ENCODE peak calls at places on chromosomes 13 and 19, in nine cellular contexts. One of them, this sample, is unnamed.

GRCh38 chr13:57725480-57725879 is 93.9 kb downstream of the PCDH17 start:
- DNase-seq in NCI-H1105: no peak
- DNase-seq in Panc1: no peak
- DNase-seq in activated T-helper 2 cell treated with anti-CD3 and anti-CD28 coated beads, Interferon-gamma antibody, Interleukin-2, Interleukin-4, amounts not matched to agents 10 μg/mL and 5 μg/mL and 100 μg/mL, durations not matched to agents 14 hours and 24 hours and 36 hours: no peak
- DNase-seq in HCEC 1CT: no peak
- DNase-seq in activated CD8-positive, alpha-beta memory T cell treated with anti-CD3 and anti-CD28 coated beads for 4 hours: no peak
- DNase-seq in HCT116: no peak
- DNase-seq in heart left ventricle: no peak
- DNase-seq in left lung: no peak
- DNase-seq in this sample: no peak

GRCh38 chr19:38514812-38515633 is 81.5 kb downstream of the RYR1 start:
- DNase-seq in activated CD8-positive, alpha-beta memory T cell treated with anti-CD3 and anti-CD28 coated beads for 4 hours: peak
- DNase-seq in heart left ventricle: peak
- DNase-seq in NCI-H1105: peak
- DNase-seq in left lung: peak
- DNase-seq in HCT116: peak
- DNase-seq in Panc1: peak
- DNase-seq in HCEC 1CT: peak
- DNase-seq in activated T-helper 2 cell treated with anti-CD3 and anti-CD28 coated beads, Interferon-gamma antibody, Interleukin-2, Interleukin-4, amounts not matched to agents 10 μg/mL and 5 μg/mL and 100 μg/mL, durations not matched to agents 14 hours and 24 hours and 36 hours: peak
- DNase-seq in this sample: peak

GRCh38 chr13:41621716-41622508 is 164.6 kb downstream of the RGCC start:
- DNase-seq in HCT116: no peak
- DNase-seq in activated T-helper 2 cell treated with anti-CD3 and anti-CD28 coated beads, Interferon-gamma antibody, Interleukin-2, Interleukin-4, amounts not matched to agents 10 μg/mL and 5 μg/mL and 100 μg/mL, durations not matched to agents 14 hours and 24 hours and 36 hours: no peak
- DNase-seq in activated CD8-positive, alpha-beta memory T cell treated with anti-CD3 and anti-CD28 coated beads for 4 hours: no peak
- DNase-seq in heart left ventricle: no peak
- DNase-seq in NCI-H1105: no peak
- DNase-seq in Panc1: no peak
- DNase-seq in HCEC 1CT: peak
- DNase-seq in left lung: no peak
- DNase-seq in this sample: no peak

GRCh38 chr13:74574964-74575728 is 440.9 kb upstream of the KLF12 start:
- DNase-seq in activated T-helper 2 cell treated with anti-CD3 and anti-CD28 coated beads, Interferon-gamma antibody, Interleukin-2, Interleukin-4, amounts not matched to agents 10 μg/mL and 5 μg/mL and 100 μg/mL, durations not matched to agents 14 hours and 24 hours and 36 hours: no peak
- DNase-seq in NCI-H1105: no peak
- DNase-seq in activated CD8-positive, alpha-beta memory T cell treated with anti-CD3 and anti-CD28 coated beads for 4 hours: no peak
- DNase-seq in HCEC 1CT: no peak
- DNase-seq in left lung: no peak
- DNase-seq in Panc1: no peak
- DNase-seq in HCT116: no peak
- DNase-seq in heart left ventricle: no peak
- DNase-seq in this sample: no peak

GRCh38 chr19:39160523-39160861 is 34.9 kb downstream of the PAK4 start:
- DNase-seq in NCI-H1105: no peak
- DNase-seq in HCEC 1CT: no peak
- DNase-seq in activated T-helper 2 cell treated with anti-CD3 and anti-CD28 coated beads, Interferon-gamma antibody, Interleukin-2, Interleukin-4, amounts not matched to agents 10 μg/mL and 5 μg/mL and 100 μg/mL, durations not matched to agents 14 hours and 24 hours and 36 hours: no peak
- DNase-seq in HCT116: no peak
- DNase-seq in left lung: peak
- DNase-seq in activated CD8-positive, alpha-beta memory T cell treated with anti-CD3 and anti-CD28 coated beads for 4 hours: no peak
- DNase-seq in Panc1: no peak
- DNase-seq in heart left ventricle: no peak
- DNase-seq in this sample: no peak

GRCh38 chr13:45548281-45548680 is 67.3 kb downstream of the ERICH6B start:
- DNase-seq in left lung: no peak
- DNase-seq in activated T-helper 2 cell treated with anti-CD3 and anti-CD28 coated beads, Interferon-gamma antibody, Interleukin-2, Interleukin-4, amounts not matched to agents 10 μg/mL and 5 μg/mL and 100 μg/mL, durations not matched to agents 14 hours and 24 hours and 36 hours: no peak
- DNase-seq in HCT116: no peak
- DNase-seq in HCEC 1CT: no peak
- DNase-seq in Panc1: no peak
- DNase-seq in NCI-H1105: no peak
- DNase-seq in activated CD8-positive, alpha-beta memory T cell treated with anti-CD3 and anti-CD28 coated beads for 4 hours: no peak
- DNase-seq in heart left ventricle: no peak
- DNase-seq in this sample: no peak

GRCh38 chr13:19586904-19587634 is 25.7 kb upstream of the TPTE2 start:
- DNase-seq in HCEC 1CT: peak
- DNase-seq in activated T-helper 2 cell treated with anti-CD3 and anti-CD28 coated beads, Interferon-gamma antibody, Interleukin-2, Interleukin-4, amounts not matched to agents 10 μg/mL and 5 μg/mL and 100 μg/mL, durations not matched to agents 14 hours and 24 hours and 36 hours: peak
- DNase-seq in NCI-H1105: no peak
- DNase-seq in Panc1: no peak
- DNase-seq in activated CD8-positive, alpha-beta memory T cell treated with anti-CD3 and anti-CD28 coated beads for 4 hours: peak
- DNase-seq in HCT116: no peak
- DNase-seq in left lung: peak
- DNase-seq in heart left ventricle: no peak
- DNase-seq in this sample: no peak

GRCh38 chr19:48637948-48638830 is 1.0 kb upstream of the DBP start:
- DNase-seq in HCT116: peak
- DNase-seq in activated T-helper 2 cell treated with anti-CD3 and anti-CD28 coated beads, Interferon-gamma antibody, Interleukin-2, Interleukin-4, amounts not matched to agents 10 μg/mL and 5 μg/mL and 100 μg/mL, durations not matched to agents 14 hours and 24 hours and 36 hours: peak
- DNase-seq in Panc1: peak
- DNase-seq in activated CD8-positive, alpha-beta memory T cell treated with anti-CD3 and anti-CD28 coated beads for 4 hours: peak
- DNase-seq in HCEC 1CT: peak
- DNase-seq in heart left ventricle: peak
- DNase-seq in NCI-H1105: peak
- DNase-seq in left lung: no peak
- DNase-seq in this sample: peak

GRCh38 chr13:81714513-81714912 is 1373.6 kb upstream of the SPRY2 start:
- DNase-seq in HCT116: no peak
- DNase-seq in HCEC 1CT: no peak
- DNase-seq in heart left ventricle: no peak
- DNase-seq in left lung: no peak
- DNase-seq in NCI-H1105: no peak
- DNase-seq in activated CD8-positive, alpha-beta memory T cell treated with anti-CD3 and anti-CD28 coated beads for 4 hours: no peak
- DNase-seq in activated T-helper 2 cell treated with anti-CD3 and anti-CD28 coated beads, Interferon-gamma antibody, Interleukin-2, Interleukin-4, amounts not matched to agents 10 μg/mL and 5 μg/mL and 100 μg/mL, durations not matched to agents 14 hours and 24 hours and 36 hours: no peak
- DNase-seq in Panc1: no peak
- DNase-seq in this sample: no peak

GRCh38 chr13:30196025-30196424 is 111.3 kb downstream of the KATNAL1 start:
- DNase-seq in activated T-helper 2 cell treated with anti-CD3 and anti-CD28 coated beads, Interferon-gamma antibody, Interleukin-2, Interleukin-4, amounts not matched to agents 10 μg/mL and 5 μg/mL and 100 μg/mL, durations not matched to agents 14 hours and 24 hours and 36 hours: no peak
- DNase-seq in HCT116: peak
- DNase-seq in activated CD8-positive, alpha-beta memory T cell treated with anti-CD3 and anti-CD28 coated beads for 4 hours: no peak
- DNase-seq in HCEC 1CT: no peak
- DNase-seq in NCI-H1105: no peak
- DNase-seq in Panc1: no peak
- DNase-seq in heart left ventricle: no peak
- DNase-seq in left lung: no peak
- DNase-seq in this sample: no peak

GRCh38 chr19:38388310-38389100 is at the start of gene SPRED3:
- DNase-seq in HCT116: no peak
- DNase-seq in activated T-helper 2 cell treated with anti-CD3 and anti-CD28 coated beads, Interferon-gamma antibody, Interleukin-2, Interleukin-4, amounts not matched to agents 10 μg/mL and 5 μg/mL and 100 μg/mL, durations not matched to agents 14 hours and 24 hours and 36 hours: no peak
- DNase-seq in Panc1: no peak
- DNase-seq in NCI-H1105: peak
- DNase-seq in HCEC 1CT: no peak
- DNase-seq in activated CD8-positive, alpha-beta memory T cell treated with anti-CD3 and anti-CD28 coated beads for 4 hours: no peak
- DNase-seq in heart left ventricle: no peak
- DNase-seq in left lung: peak
- DNase-seq in this sample: no peak

GRCh38 chr13:113411216-113412023 is 41.9 kb downstream of the ADPRHL1 start:
- DNase-seq in NCI-H1105: no peak
- DNase-seq in heart left ventricle: peak
- DNase-seq in activated T-helper 2 cell treated with anti-CD3 and anti-CD28 coated beads, Interferon-gamma antibody, Interleukin-2, Interleukin-4, amounts not matched to agents 10 μg/mL and 5 μg/mL and 100 μg/mL, durations not matched to agents 14 hours and 24 hours and 36 hours: no peak
- DNase-seq in Panc1: peak
- DNase-seq in activated CD8-positive, alpha-beta memory T cell treated with anti-CD3 and anti-CD28 coated beads for 4 hours: no peak
- DNase-seq in HCEC 1CT: peak
- DNase-seq in left lung: peak
- DNase-seq in HCT116: peak
- DNase-seq in this sample: no peak

GRCh38 chr19:19209372-19209771 is 2.4 kb upstream of the NCAN start:
- DNase-seq in Panc1: no peak
- DNase-seq in HCT116: no peak
- DNase-seq in heart left ventricle: no peak
- DNase-seq in left lung: no peak
- DNase-seq in NCI-H1105: peak
- DNase-seq in activated CD8-positive, alpha-beta memory T cell treated with anti-CD3 and anti-CD28 coated beads for 4 hours: no peak
- DNase-seq in activated T-helper 2 cell treated with anti-CD3 and anti-CD28 coated beads, Interferon-gamma antibody, Interleukin-2, Interleukin-4, amounts not matched to agents 10 μg/mL and 5 μg/mL and 100 μg/mL, durations not matched to agents 14 hours and 24 hours and 36 hours: no peak
- DNase-seq in HCEC 1CT: no peak
- DNase-seq in this sample: no peak

GRCh38 chr19:45498411-45499195 is at the start of gene PPM1N:
- DNase-seq in heart left ventricle: no peak
- DNase-seq in HCT116: no peak
- DNase-seq in NCI-H1105: peak
- DNase-seq in HCEC 1CT: no peak
- DNase-seq in left lung: peak
- DNase-seq in Panc1: no peak
- DNase-seq in activated T-helper 2 cell treated with anti-CD3 and anti-CD28 coated beads, Interferon-gamma antibody, Interleukin-2, Interleukin-4, amounts not matched to agents 10 μg/mL and 5 μg/mL and 100 μg/mL, durations not matched to agents 14 hours and 24 hours and 36 hours: peak
- DNase-seq in activated CD8-positive, alpha-beta memory T cell treated with anti-CD3 and anti-CD28 coated beads for 4 hours: peak
- DNase-seq in this sample: peak

GRCh38 chr19:35437152-35437951 is 10.7 kb upstream of the FFAR2 start:
- DNase-seq in NCI-H1105: no peak
- DNase-seq in activated CD8-positive, alpha-beta memory T cell treated with anti-CD3 and anti-CD28 coated beads for 4 hours: no peak
- DNase-seq in HCT116: no peak
- DNase-seq in activated T-helper 2 cell treated with anti-CD3 and anti-CD28 coated beads, Interferon-gamma antibody, Interleukin-2, Interleukin-4, amounts not matched to agents 10 μg/mL and 5 μg/mL and 100 μg/mL, durations not matched to agents 14 hours and 24 hours and 36 hours: no peak
- DNase-seq in heart left ventricle: no peak
- DNase-seq in HCEC 1CT: no peak
- DNase-seq in left lung: no peak
- DNase-seq in Panc1: no peak
- DNase-seq in this sample: no peak

GRCh38 chr19:11295180-11295579 is 780 bp upstream of the TSPAN16 start:
- DNase-seq in Panc1: no peak
- DNase-seq in HCEC 1CT: no peak
- DNase-seq in activated CD8-positive, alpha-beta memory T cell treated with anti-CD3 and anti-CD28 coated beads for 4 hours: no peak
- DNase-seq in HCT116: no peak
- DNase-seq in left lung: peak
- DNase-seq in NCI-H1105: no peak
- DNase-seq in heart left ventricle: no peak
- DNase-seq in activated T-helper 2 cell treated with anti-CD3 and anti-CD28 coated beads, Interferon-gamma antibody, Interleukin-2, Interleukin-4, amounts not matched to agents 10 μg/mL and 5 μg/mL and 100 μg/mL, durations not matched to agents 14 hours and 24 hours and 36 hours: no peak
- DNase-seq in this sample: no peak

GRCh38 chr19:49110567-49110966 is 3.6 kb upstream of the LIN7B start:
- DNase-seq in heart left ventricle: no peak
- DNase-seq in activated CD8-positive, alpha-beta memory T cell treated with anti-CD3 and anti-CD28 coated beads for 4 hours: no peak
- DNase-seq in HCEC 1CT: no peak
- DNase-seq in NCI-H1105: no peak
- DNase-seq in HCT116: no peak
- DNase-seq in left lung: no peak
- DNase-seq in Panc1: no peak
- DNase-seq in activated T-helper 2 cell treated with anti-CD3 and anti-CD28 coated beads, Interferon-gamma antibody, Interleukin-2, Interleukin-4, amounts not matched to agents 10 μg/mL and 5 μg/mL and 100 μg/mL, durations not matched to agents 14 hours and 24 hours and 36 hours: no peak
- DNase-seq in this sample: no peak

GRCh38 chr13:109858319-109858718 is 71.9 kb upstream of the IRS2 start:
- DNase-seq in activated CD8-positive, alpha-beta memory T cell treated with anti-CD3 and anti-CD28 coated beads for 4 hours: no peak
- DNase-seq in HCT116: peak
- DNase-seq in HCEC 1CT: no peak
- DNase-seq in left lung: no peak
- DNase-seq in activated T-helper 2 cell treated with anti-CD3 and anti-CD28 coated beads, Interferon-gamma antibody, Interleukin-2, Interleukin-4, amounts not matched to agents 10 μg/mL and 5 μg/mL and 100 μg/mL, durations not matched to agents 14 hours and 24 hours and 36 hours: no peak
- DNase-seq in heart left ventricle: no peak
- DNase-seq in Panc1: no peak
- DNase-seq in NCI-H1105: no peak
- DNase-seq in this sample: no peak

GRCh38 chr13:113299951-113300350 is 2.9 kb downstream of the LAMP1 start:
- DNase-seq in activated T-helper 2 cell treated with anti-CD3 and anti-CD28 coated beads, Interferon-gamma antibody, Interleukin-2, Interleukin-4, amounts not matched to agents 10 μg/mL and 5 μg/mL and 100 μg/mL, durations not matched to agents 14 hours and 24 hours and 36 hours: no peak
- DNase-seq in NCI-H1105: no peak
- DNase-seq in HCT116: no peak
- DNase-seq in heart left ventricle: no peak
- DNase-seq in Panc1: no peak
- DNase-seq in HCEC 1CT: no peak
- DNase-seq in left lung: no peak
- DNase-seq in activated CD8-positive, alpha-beta memory T cell treated with anti-CD3 and anti-CD28 coated beads for 4 hours: no peak
- DNase-seq in this sample: no peak

GRCh38 chr13:50080158-50080855 is 65.1 kb downstream of the KCNRG start:
- DNase-seq in activated CD8-positive, alpha-beta memory T cell treated with anti-CD3 and anti-CD28 coated beads for 4 hours: no peak
- DNase-seq in heart left ventricle: no peak
- DNase-seq in NCI-H1105: no peak
- DNase-seq in left lung: no peak
- DNase-seq in Panc1: no peak
- DNase-seq in HCEC 1CT: peak
- DNase-seq in activated T-helper 2 cell treated with anti-CD3 and anti-CD28 coated beads, Interferon-gamma antibody, Interleukin-2, Interleukin-4, amounts not matched to agents 10 μg/mL and 5 μg/mL and 100 μg/mL, durations not matched to agents 14 hours and 24 hours and 36 hours: peak
- DNase-seq in HCT116: no peak
- DNase-seq in this sample: peak

GRCh38 chr19:16615788-16616187 is 12.2 kb downstream of the MED26 start:
- DNase-seq in HCT116: no peak
- DNase-seq in heart left ventricle: no peak
- DNase-seq in NCI-H1105: no peak
- DNase-seq in HCEC 1CT: no peak
- DNase-seq in Panc1: no peak
- DNase-seq in activated T-helper 2 cell treated with anti-CD3 and anti-CD28 coated beads, Interferon-gamma antibody, Interleukin-2, Interleukin-4, amounts not matched to agents 10 μg/mL and 5 μg/mL and 100 μg/mL, durations not matched to agents 14 hours and 24 hours and 36 hours: no peak
- DNase-seq in left lung: no peak
- DNase-seq in activated CD8-positive, alpha-beta memory T cell treated with anti-CD3 and anti-CD28 coated beads for 4 hours: no peak
- DNase-seq in this sample: no peak

GRCh38 chr19:5285311-5285710 is 55.3 kb downstream of the PTPRS start:
- DNase-seq in activated CD8-positive, alpha-beta memory T cell treated with anti-CD3 and anti-CD28 coated beads for 4 hours: no peak
- DNase-seq in activated T-helper 2 cell treated with anti-CD3 and anti-CD28 coated beads, Interferon-gamma antibody, Interleukin-2, Interleukin-4, amounts not matched to agents 10 μg/mL and 5 μg/mL and 100 μg/mL, durations not matched to agents 14 hours and 24 hours and 36 hours: no peak
- DNase-seq in HCT116: no peak
- DNase-seq in left lung: no peak
- DNase-seq in HCEC 1CT: no peak
- DNase-seq in Panc1: no peak
- DNase-seq in heart left ventricle: no peak
- DNase-seq in NCI-H1105: no peak
- DNase-seq in this sample: no peak

GRCh38 chr13:24306632-24307031 is 2.7 kb upstream of the C1QTNF9 start:
- DNase-seq in heart left ventricle: no peak
- DNase-seq in left lung: no peak
- DNase-seq in Panc1: no peak
- DNase-seq in activated CD8-positive, alpha-beta memory T cell treated with anti-CD3 and anti-CD28 coated beads for 4 hours: no peak
- DNase-seq in HCEC 1CT: peak
- DNase-seq in HCT116: no peak
- DNase-seq in NCI-H1105: no peak
- DNase-seq in activated T-helper 2 cell treated with anti-CD3 and anti-CD28 coated beads, Interferon-gamma antibody, Interleukin-2, Interleukin-4, amounts not matched to agents 10 μg/mL and 5 μg/mL and 100 μg/mL, durations not matched to agents 14 hours and 24 hours and 36 hours: no peak
- DNase-seq in this sample: no peak

GRCh38 chr19:58145849-58146248 is 4.7 kb downstream of the ZNF329 start:
- DNase-seq in HCEC 1CT: no peak
- DNase-seq in NCI-H1105: no peak
- DNase-seq in HCT116: no peak
- DNase-seq in activated CD8-positive, alpha-beta memory T cell treated with anti-CD3 and anti-CD28 coated beads for 4 hours: no peak
- DNase-seq in left lung: no peak
- DNase-seq in Panc1: no peak
- DNase-seq in activated T-helper 2 cell treated with anti-CD3 and anti-CD28 coated beads, Interferon-gamma antibody, Interleukin-2, Interleukin-4, amounts not matched to agents 10 μg/mL and 5 μg/mL and 100 μg/mL, durations not matched to agents 14 hours and 24 hours and 36 hours: no peak
- DNase-seq in heart left ventricle: no peak
- DNase-seq in this sample: no peak

GRCh38 chr19:10508707-10509106 is 5.6 kb upstream of the KEAP1 start:
- DNase-seq in activated CD8-positive, alpha-beta memory T cell treated with anti-CD3 and anti-CD28 coated beads for 4 hours: no peak
- DNase-seq in HCT116: no peak
- DNase-seq in Panc1: no peak
- DNase-seq in HCEC 1CT: no peak
- DNase-seq in heart left ventricle: no peak
- DNase-seq in NCI-H1105: no peak
- DNase-seq in left lung: no peak
- DNase-seq in activated T-helper 2 cell treated with anti-CD3 and anti-CD28 coated beads, Interferon-gamma antibody, Interleukin-2, Interleukin-4, amounts not matched to agents 10 μg/mL and 5 μg/mL and 100 μg/mL, durations not matched to agents 14 hours and 24 hours and 36 hours: no peak
- DNase-seq in this sample: no peak

This sample was measured in mesothelial cell of epicardium.